ENCODE peak calls at places on chromosomes 11 and 22, in eight cellular contexts. L, Q, N, W, K, U, E and S are unnamed samples.

GRCh38 chr11:105144887-105145286 is 5.3 kb upstream of the CARD18 start:
- DNase-seq in Q (peak), K (peak), W (peak), N (peak), U (peak), L (no peak), E (peak), S (peak)

GRCh38 chr11:16606784-16607674 is 131.4 kb upstream of the C11orf58 start:
- DNase-seq in K (peak), Q (no peak), W (no peak), E (no peak), L (peak), N (peak), U (peak), S (no peak)

GRCh38 chr11:75406338-75406777 is 7.0 kb downstream of the RPS3 start:
- DNase-seq in N (peak), L (no peak), K (no peak), Q (no peak), W (no peak), E (peak), U (no peak), S (no peak)

GRCh38 chr11:75233688-75234295 is 6.8 kb upstream of the TPBGL start:
- DNase-seq in W (peak), E (peak), K (peak), U (peak), L (no peak), Q (peak), N (peak), S (peak)

GRCh38 chr11:2804189-2804588 is 81.4 kb downstream of the CDKN1C start:
- DNase-seq in U (no peak), K (no peak), E (no peak), N (no peak), Q (no peak), W (no peak), L (peak), S (no peak)

GRCh38 chr11:7927635-7928034 is 3.4 kb downstream of the OR10A6 start:
- DNase-seq in N (peak), W (peak), E (no peak), Q (peak), U (peak), L (no peak), K (no peak), S (no peak)

GRCh38 chr11:67280341-67280790 is 8.7 kb upstream of the ANKRD13D start:
- DNase-seq in K (no peak), L (no peak), N (no peak), W (no peak), Q (no peak), E (no peak), U (no peak), S (no peak)

GRCh38 chr22:20354238-20354975 is 34.5 kb upstream of the DGCR6L start:
- DNase-seq in U (no peak), K (no peak), L (no peak), N (no peak), E (no peak), W (no peak), Q (no peak), S (no peak)

GRCh38 chr11:4496555-4497248 is 14.3 kb downstream of the OR52K1 start:
- DNase-seq in N (no peak), E (no peak), Q (no peak), L (no peak), U (no peak), K (no peak), W (peak), S (no peak)

GRCh38 chr11:64298966-64299846 is 952 bp upstream of the CATSPERZ start:
- DNase-seq in E (no peak), K (no peak), W (no peak), N (no peak), U (peak), L (peak), Q (no peak), S (no peak)

GRCh38 chr22:49769691-49770315 is 57.9 kb downstream of the BRD1 start:
- DNase-seq in Q (no peak), W (no peak), N (no peak), U (no peak), L (no peak), E (no peak), K (no peak), S (no peak)

GRCh38 chr22:26215766-26216165 is 46.5 kb downstream of the SEZ6L start:
- DNase-seq in L (no peak), Q (no peak), K (no peak), E (no peak), W (no peak), U (no peak), N (no peak), S (no peak)

GRCh38 chr11:128582496-128583366 is 4.6 kb downstream of the ETS1 start:
- DNase-seq in K (no peak), L (peak), E (peak), N (peak), U (peak), Q (peak), W (peak), S (peak)

GRCh38 chr11:66101055-66101454 is 31.0 kb downstream of the PACS1 start:
- DNase-seq in N (no peak), L (no peak), U (no peak), W (no peak), E (no peak), K (no peak), Q (no peak), S (no peak)

GRCh38 chr22:27139935-27140493 is 482.6 kb downstream of the MIAT start:
- DNase-seq in K (no peak), U (peak), W (peak), E (peak), N (peak), L (no peak), Q (peak), S (peak)

GRCh38 chr22:25782831-25783230 is 40.8 kb downstream of the MYO18B start:
- DNase-seq in K (no peak), W (no peak), Q (no peak), N (no peak), L (no peak), E (no peak), U (no peak), S (no peak)

GRCh38 chr11:124882339-124883071 is 15.2 kb downstream of the ROBO4 start:
- DNase-seq in W (peak), L (no peak), U (peak), Q (no peak), N (no peak), E (peak), K (no peak), S (no peak)

GRCh38 chr11:3660960-3661359 is 10.2 kb downstream of the CHRNA10 start:
- DNase-seq in E (no peak), N (no peak), U (no peak), K (no peak), W (no peak), L (no peak), Q (no peak), S (no peak)

GRCh38 chr11:83725718-83726117 is 439.6 kb upstream of the CCDC90B start:
- DNase-seq in Q (no peak), U (no peak), N (no peak), W (no peak), K (peak), L (no peak), E (peak), S (no peak)

DNA sequence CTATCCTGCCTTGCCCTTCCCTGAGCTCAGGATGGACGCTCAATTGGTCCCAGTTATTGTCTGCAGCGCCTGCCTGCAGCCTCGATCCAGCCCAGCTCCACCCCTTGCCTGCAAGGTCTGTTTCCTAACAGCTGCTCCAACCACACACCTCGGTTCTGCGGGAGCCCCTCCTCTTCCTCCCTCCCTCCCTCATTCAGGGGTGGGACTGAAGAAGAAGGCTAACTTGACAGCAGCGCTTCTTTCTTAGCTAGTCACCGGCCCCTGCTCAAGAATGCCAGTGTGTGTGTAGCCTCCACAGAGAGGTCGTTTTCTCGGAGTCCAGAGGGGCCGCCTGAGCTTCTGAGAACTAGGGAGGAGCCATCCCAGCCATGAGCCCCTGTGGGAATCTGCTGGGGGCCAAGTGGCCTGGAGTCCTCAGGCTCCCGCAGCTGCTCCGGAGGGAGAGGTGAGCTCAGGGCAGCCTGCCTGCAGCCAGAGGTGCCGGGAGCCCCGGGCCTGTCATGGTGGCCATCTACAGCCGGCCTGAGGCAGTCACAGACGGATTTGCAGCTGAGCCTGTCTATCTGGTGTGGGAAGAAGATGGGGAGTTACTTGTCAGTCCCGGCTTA is 36.1 kb downstream of the LIMK2 start:
- DNase-seq in K (peak), Q (peak), U (peak), W (peak), L (peak), E (peak), N (peak), S (peak)
- H3K4me3 ChIP-seq in K (no peak), Q (peak), U (peak), W (peak), L (peak), E (peak), N (peak), S (peak)

GRCh38 chr11:46894506-46894905 is 23.8 kb downstream of the LRP4 start:
- DNase-seq in K (no peak), N (no peak), E (no peak), Q (no peak), W (no peak), L (no peak), U (no peak), S (no peak)
- TF ChIP-seq CTCF in K (no peak), N (no peak), E (no peak), Q (no peak), W (no peak), L (no peak), U (no peak), S (no peak)

GRCh38 chr11:443542-444199 is 1.9 kb upstream of the ANO9 start:
- DNase-seq in Q (no peak), K (peak), E (no peak), N (peak), L (no peak), U (peak), W (peak), S (no peak)

GRCh38 chr11:441043-441417 is 781 bp downstream of the ANO9 start:
- DNase-seq in L (no peak), N (no peak), K (no peak), U (no peak), Q (no peak), W (no peak), E (no peak), S (no peak)

GRCh38 chr11:440065-441042 is 1.5 kb downstream of the ANO9 start:
- DNase-seq in Q (no peak), L (no peak), K (no peak), N (no peak), E (no peak), U (peak), W (peak), S (no peak)

GRCh38 chr11:442611-443081 is 835 bp upstream of the ANO9 start:
- DNase-seq in W (no peak), K (no peak), U (no peak), Q (no peak), L (no peak), E (no peak), N (no peak), S (no peak)

DNA sequence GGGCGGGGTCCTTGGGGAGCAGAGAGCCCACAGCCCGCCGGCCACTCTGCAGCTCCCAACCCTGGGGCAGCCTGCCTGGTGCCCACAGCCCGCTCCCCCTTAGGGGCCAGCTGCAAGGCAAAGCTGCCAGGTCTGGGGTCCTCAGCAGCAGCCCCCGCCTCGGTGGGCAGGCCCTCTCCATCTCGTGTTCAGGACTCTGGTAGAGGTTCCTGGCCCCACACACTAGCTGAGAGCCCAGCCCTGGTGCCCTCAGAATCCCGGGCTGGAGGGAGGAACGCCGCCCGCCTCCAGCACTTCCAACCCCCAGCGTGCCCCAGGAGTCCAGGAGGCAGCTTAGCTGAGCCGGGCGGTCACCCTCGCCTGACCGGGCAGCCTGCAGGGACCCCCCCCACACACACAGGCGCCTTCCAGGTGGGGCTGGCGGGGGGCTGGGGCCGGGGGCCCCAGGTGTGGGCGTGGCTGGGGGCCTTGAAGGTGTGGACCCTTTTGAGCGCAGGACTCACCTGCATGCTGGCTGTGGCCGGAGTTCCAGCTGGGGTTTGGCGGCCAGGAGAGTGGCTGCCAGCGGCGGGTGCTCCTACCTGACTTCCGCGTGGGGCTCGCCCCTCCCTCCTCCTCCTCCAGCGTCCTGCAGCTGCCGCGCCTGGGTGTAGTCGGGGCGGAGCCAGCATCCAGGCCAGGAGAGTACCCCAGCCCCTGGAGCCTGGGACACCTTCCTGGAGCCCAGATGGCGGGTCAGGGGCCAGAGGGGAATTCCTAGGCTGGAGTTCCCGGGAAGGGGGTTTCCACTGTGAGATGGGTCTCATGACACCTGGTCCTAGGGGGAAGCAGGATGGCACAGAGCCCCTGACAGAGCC is at the start of gene ANO9:
- DNase-seq in K (no peak), L (no peak), E (no peak), W (no peak), U (no peak), N (no peak), Q (no peak), S (no peak)
- H3K4me3 ChIP-seq in K (no peak), L (no peak), E (no peak), W (no peak), U (no peak), N (no peak), Q (no peak), S (peak)

GRCh38 chr11:73372371-73372993 is 3.7 kb upstream of the RELT start:
- DNase-seq in N (no peak), U (peak), Q (no peak), E (no peak), W (no peak), K (peak), L (no peak), S (no peak)
- TF ChIP-seq CTCF in N (peak), U (no peak), Q (no peak), E (no peak), W (peak), K (no peak), L (no peak), S (peak)

GRCh38 chr11:122095950-122096942 is 19.8 kb downstream of the BLID start:
- DNase-seq in L (no peak), K (no peak), E (peak), U (peak), Q (no peak), W (peak), N (peak), S (no peak)
- H3K4me3 ChIP-seq in L (no peak), K (no peak), E (peak), U (peak), Q (peak), W (peak), N (peak), S (peak)

DNA sequence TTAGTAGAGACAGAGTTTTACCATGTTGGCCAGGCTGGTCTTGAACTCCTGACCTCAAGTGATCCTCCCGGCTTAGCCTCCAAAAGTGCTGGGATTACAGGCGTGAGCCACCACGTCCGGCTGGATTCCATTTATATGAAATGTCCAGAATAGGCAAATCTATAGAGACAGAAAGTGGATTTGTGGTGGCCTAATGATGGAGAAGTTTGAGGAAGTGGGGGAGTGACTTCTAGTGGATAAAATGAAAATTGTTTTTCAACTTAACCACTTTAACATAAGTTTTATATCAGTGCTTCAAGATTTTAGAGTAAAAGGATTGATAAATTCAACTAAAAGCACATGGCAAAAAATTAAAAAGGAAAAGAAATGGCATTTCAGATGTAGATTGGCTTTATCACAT is 66.2 kb downstream of the HIPK3 start:
- DNase-seq in E (no peak), L (no peak), N (no peak), W (no peak), K (no peak), Q (no peak), U (no peak), S (no peak)
- TF ChIP-seq CTCF in E (no peak), L (no peak), N (peak), W (no peak), K (peak), Q (no peak), U (no peak), S (no peak)

DNA sequence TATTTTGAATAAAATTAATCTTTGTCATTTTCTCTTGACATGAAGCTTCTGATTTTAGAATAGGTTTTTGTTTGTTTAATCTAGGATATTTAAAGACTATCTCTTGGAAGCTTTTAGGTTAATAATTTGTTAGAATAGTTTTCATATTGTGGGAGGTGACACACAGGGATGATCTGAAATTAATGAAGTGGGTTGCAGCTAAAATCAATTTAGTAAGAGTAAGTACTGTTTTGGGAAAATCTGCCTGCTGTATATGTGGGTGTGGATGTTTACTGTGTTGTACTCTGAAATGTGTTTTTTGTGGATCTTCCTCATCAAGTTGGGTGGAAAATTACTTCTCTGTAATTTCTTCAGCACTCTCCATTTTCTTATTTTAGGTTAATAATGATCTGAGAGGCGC is 67.3 kb downstream of the BID start:
- DNase-seq in K (no peak), L (no peak), Q (no peak), U (no peak), E (no peak), W (no peak), N (no peak), S (no peak)
- H3K4me3 ChIP-seq in K (peak), L (peak), Q (peak), U (peak), E (peak), W (peak), N (peak), S (peak)

DNA sequence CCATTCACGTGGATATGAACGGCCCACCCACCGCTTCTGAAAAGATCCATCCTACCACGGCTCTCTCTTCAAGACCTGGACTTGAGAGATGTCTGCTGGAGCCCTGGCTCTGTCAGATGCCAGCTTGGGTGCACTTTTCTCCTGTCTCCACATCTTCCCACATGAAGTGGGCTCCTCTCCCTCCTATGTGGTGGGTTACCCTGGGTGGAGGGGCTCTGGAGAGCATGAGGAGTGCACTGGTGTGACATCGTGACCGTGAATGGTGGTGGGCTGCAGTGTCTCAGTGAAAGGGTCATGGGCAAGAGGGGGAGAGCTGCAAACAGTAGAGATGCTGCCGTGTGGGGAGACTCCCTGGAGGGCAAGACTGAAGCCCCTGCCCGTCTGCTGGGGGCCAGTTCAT is 76.4 kb downstream of the CTTN start:
- DNase-seq in U (no peak), W (no peak), K (no peak), E (no peak), Q (no peak), L (no peak), N (no peak), S (no peak)
- TF ChIP-seq CTCF in U (no peak), W (no peak), K (no peak), E (no peak), Q (no peak), L (no peak), N (no peak), S (no peak)

GRCh38 chr22:44026066-44026629 is 2.0 kb downstream of the PARVB start:
- DNase-seq in Q (no peak), E (no peak), U (no peak), L (no peak), N (no peak), K (peak), W (no peak), S (no peak)
- H3K4me3 ChIP-seq in Q (no peak), E (no peak), U (no peak), L (peak), N (no peak), K (peak), W (no peak), S (no peak)

GRCh38 chr22:28951969-28952521 is 68.7 kb downstream of the ZNRF3 start:
- DNase-seq in K (no peak), W (peak), L (no peak), U (peak), N (peak), E (peak), Q (peak), S (no peak)
- TF ChIP-seq CTCF in K (no peak), W (peak), L (peak), U (peak), N (peak), E (no peak), Q (peak), S (peak)